ENCODE peak calls at places on chromosomes 11 and 22, in six cellular contexts. P, T, C, V, O and J are unnamed samples.

GRCh38 chr22:19448739-19449421 is 1.4 kb upstream of the C22orf39 start:
- DNase-seq in C (no peak), O (no peak), V (no peak), P (peak; percentile 81), T (no peak), J (no peak)

GRCh38 chr11:82899191-82899820 is 924 bp downstream of the PRCP start:
- DNase-seq in O (no peak), T (peak; percentile 48), P (no peak), V (no peak), C (no peak), J (no peak)

GRCh38 chr22:37465721-37466120 is 20.5 kb downstream of the MFNG start:
- DNase-seq in C (no peak), P (no peak), O (no peak), V (no peak), T (no peak), J (no peak)

GRCh38 chr11:81658722-81659121 is 1074.9 kb downstream of the FAM181B start:
- DNase-seq in V (no peak), P (no peak), T (no peak), O (no peak), C (peak; percentile 16), J (no peak)

GRCh38 chr22:37569921-37570660 is 9.8 kb downstream of the LGALS2 start:
- DNase-seq in O (no peak), V (no peak), P (no peak), C (no peak), T (no peak), J (peak; percentile 79)

GRCh38 chr22:37021710-37022482 is 2.4 kb downstream of the MPST start:
- DNase-seq in V (no peak), O (no peak), C (peak; percentile 50), T (peak; percentile 52), P (no peak), J (peak; percentile 56)

GRCh38 chr11:44793350-44794090 is 66.8 kb downstream of the TSPAN18 start:
- DNase-seq in P (no peak), T (no peak), V (no peak), O (no peak), C (peak; percentile 49), J (no peak)

GRCh38 chr22:24432059-24432853 is 4.9 kb downstream of the ADORA2A start:
- DNase-seq in P (peak; percentile 89), O (peak; percentile 71), C (peak; percentile 75), T (peak; percentile 38), V (peak; percentile 73), J (peak; percentile 68)

GRCh38 chr22:35219012-35219411 is 38.3 kb upstream of the HMGXB4 start:
- DNase-seq in C (peak; percentile 20), O (no peak), V (no peak), T (no peak), P (no peak), J (no peak)

GRCh38 chr11:7533199-7534029 is 19.6 kb downstream of the PPFIBP2 start:
- DNase-seq in V (no peak), O (no peak), T (no peak), C (no peak), P (no peak), J (no peak)

GRCh38 chr22:47769652-47770051 is 1007.2 kb downstream of the TBC1D22A start:
- DNase-seq in O (no peak), T (no peak), C (no peak), P (peak; percentile 53), V (no peak), J (no peak)

GRCh38 chr11:82765466-82766034 is 31.9 kb upstream of the FAM181B start:
- DNase-seq in V (no peak), O (no peak), T (no peak), P (no peak), C (no peak), J (no peak)

GRCh38 chr11:47991266-47991830 is 11.0 kb downstream of the PTPRJ start:
- DNase-seq in C (no peak), V (no peak), T (peak; percentile 31), P (no peak), O (no peak), J (no peak)

GRCh38 chr11:12100886-12101285 is 9.5 kb upstream of the MICAL2 start:
- DNase-seq in C (no peak), O (peak; percentile 42), T (no peak), V (no peak), P (peak; percentile 91), J (no peak)

GRCh38 chr22:41681616-41682015 is 7.1 kb downstream of the SNU13 start:
- DNase-seq in P (no peak), T (peak; percentile 29), C (no peak), O (no peak), V (no peak), J (no peak)
- H3K4me3 ChIP-seq in P (no peak overlapping the region), T (peak overlapping the region; percentile 73), C (peak overlapping the region; percentile 80), O (no peak overlapping the region), V (peak overlapping the region; percentile 44), J (peak overlapping the region; percentile 67)

DNA sequence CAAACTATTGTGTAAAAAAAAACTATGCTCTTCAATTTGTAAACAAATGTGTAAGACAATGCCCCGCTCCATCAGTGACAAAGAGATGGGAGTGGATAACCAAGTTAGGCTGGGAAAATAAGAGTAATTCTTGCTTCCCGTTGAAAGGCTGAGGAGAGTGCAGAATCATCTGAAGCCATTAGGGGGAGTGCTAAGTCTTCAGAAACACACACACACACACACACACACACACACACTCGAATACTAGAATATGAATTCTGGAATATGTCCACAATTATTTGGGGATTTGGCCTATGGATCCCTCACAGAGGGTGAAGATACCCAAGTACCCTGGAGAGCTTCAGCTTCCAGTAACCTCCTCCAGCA is 27.8 kb upstream of the ROBO3 start:
- DNase-seq in V (no peak), T (no peak), P (no peak), C (peak; percentile 93), O (no peak), J (no peak)
- H3K4me3 ChIP-seq in V (no peak overlapping the region), T (no peak overlapping the region), P (no peak overlapping the region), C (no peak overlapping the region), O (no peak overlapping the region), J (no peak overlapping the region)

DNA sequence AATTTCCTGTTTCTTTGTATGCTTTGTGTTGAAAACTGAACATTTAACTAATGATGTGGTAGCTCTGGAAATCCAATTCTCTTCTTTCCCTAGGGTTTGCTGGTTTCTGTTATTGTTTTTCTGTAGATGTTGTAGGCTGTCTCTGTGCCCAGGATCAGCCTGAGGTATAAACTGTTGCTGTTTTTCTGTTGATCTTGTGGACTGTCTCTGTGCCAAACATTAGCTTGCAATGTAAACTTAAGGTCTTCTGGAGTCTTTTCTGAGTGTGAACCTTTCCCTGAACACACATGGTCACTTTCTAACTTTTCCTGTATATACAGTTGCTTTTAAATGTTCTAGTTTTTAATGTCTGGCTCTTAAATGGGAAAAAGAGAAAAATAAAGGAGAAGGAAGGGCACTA is 5.8 kb upstream of the TSKU start:
- DNase-seq in T (no peak), P (no peak), V (no peak), C (no peak), O (no peak), J (no peak)
- H3K4me3 ChIP-seq in T (no peak overlapping the region), P (no peak overlapping the region), V (no peak overlapping the region), C (no peak overlapping the region), O (no peak overlapping the region), J (no peak overlapping the region)

DNA sequence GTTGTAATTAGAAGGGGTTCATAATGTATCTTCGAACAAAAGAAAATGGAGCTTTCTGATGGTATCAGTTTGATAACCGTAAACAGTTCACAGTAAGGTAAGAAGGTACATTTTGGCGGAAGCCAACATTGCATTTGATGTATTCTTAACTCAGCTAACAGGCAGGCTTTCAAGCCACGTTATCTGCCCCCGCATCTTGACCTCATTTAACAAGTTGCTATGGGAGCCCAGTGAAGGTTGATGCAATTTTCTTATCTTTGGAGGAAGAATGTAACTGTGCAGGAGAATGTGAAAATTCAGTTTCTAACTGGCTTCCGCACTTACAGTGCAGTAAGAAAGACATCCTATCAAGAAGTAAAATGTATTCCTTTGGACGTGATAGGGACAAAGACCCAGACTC is 110.6 kb downstream of the ETS1 start:
- DNase-seq in O (no peak), P (no peak), T (peak; percentile 89), C (peak; percentile 83), V (no peak), J (peak; percentile 83)
- H3K4me3 ChIP-seq in O (no peak overlapping the region), P (no peak overlapping the region), T (peak overlapping the region; percentile 19), C (no peak overlapping the region), V (no peak overlapping the region), J (no peak overlapping the region)

DNA sequence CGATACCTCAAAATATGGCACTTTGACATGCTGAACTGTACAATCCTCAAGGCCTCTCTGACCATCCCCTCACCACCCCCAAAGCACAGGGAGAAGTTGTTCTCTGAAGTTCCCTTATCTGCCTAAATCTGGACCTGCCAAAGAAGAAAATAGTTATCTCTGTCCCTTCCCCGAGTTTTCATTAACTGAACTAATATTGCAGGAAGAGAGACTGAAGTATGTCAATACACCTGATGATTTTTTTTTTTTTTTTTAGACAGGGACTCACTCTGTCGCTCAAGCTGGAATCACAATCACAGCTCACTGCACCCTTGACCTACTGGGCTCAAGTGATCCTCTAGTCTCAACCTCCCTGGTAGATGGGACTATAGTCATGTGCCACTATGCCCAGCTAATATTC is 75.0 kb downstream of the SIK3 start:
- DNase-seq in C (no peak), O (no peak), T (no peak), P (no peak), V (no peak), J (no peak)
- H3K4me3 ChIP-seq in C (no peak overlapping the region), O (no peak overlapping the region), T (no peak overlapping the region), P (no peak overlapping the region), V (no peak overlapping the region), J (no peak overlapping the region)

GRCh38 chr11:69463181-69463891 is 18.1 kb upstream of the LINC01488 start:
- DNase-seq in O (peak; percentile 75), V (peak; percentile 41), P (no peak), C (peak; percentile 77), T (no peak), J (no peak)
- H3K4me3 ChIP-seq in O (no peak overlapping the region), V (no peak overlapping the region), P (no peak overlapping the region), C (no peak overlapping the region), T (no peak overlapping the region), J (no peak overlapping the region)

GRCh38 chr11:46534713-46535112 is 59.1 kb downstream of the AMBRA1 start:
- DNase-seq in T (no peak), C (no peak), V (no peak), O (no peak), P (no peak), J (no peak)

GRCh38 chr11:46533396-46534110 is 60.3 kb downstream of the AMBRA1 start:
- DNase-seq in V (no peak), P (no peak), C (no peak), T (no peak), O (no peak), J (no peak)

GRCh38 chr11:46535688-46536087 is 58.1 kb downstream of the AMBRA1 start:
- DNase-seq in C (no peak), P (no peak), V (no peak), O (no peak), T (no peak), J (no peak)

GRCh38 chr11:46537851-46538295 is 56.0 kb downstream of the AMBRA1 start:
- DNase-seq in P (peak; percentile 89), T (peak; percentile 62), O (peak; percentile 56), C (peak; percentile 85), V (peak; percentile 54), J (peak; percentile 37)

GRCh38 chr11:46537121-46537520 is 56.7 kb downstream of the AMBRA1 start:
- DNase-seq in P (no peak), V (no peak), C (no peak), T (no peak), O (no peak), J (no peak)
- H3K4me3 ChIP-seq in P (no peak overlapping the region), V (no peak overlapping the region), C (no peak overlapping the region), T (no peak overlapping the region), O (no peak overlapping the region), J (no peak overlapping the region)

DNA sequence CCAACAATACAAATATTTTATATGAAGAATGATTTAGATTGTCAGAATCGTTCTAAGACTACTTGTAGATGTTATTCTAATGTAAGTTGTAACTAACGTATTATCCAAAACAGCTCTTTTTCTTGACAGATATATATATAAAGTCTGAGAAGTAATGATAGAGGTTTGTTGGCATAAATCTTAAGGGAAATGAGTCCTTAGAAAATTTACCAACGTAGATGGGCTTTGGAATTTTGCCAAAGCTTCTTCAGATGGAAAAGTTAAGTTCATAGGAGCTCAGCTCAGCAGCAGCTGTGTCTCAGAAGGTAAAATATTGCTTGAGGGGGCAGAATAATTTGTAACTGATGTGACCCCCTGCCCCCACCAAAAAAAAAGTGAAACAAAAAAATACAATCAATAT is 66.7 kb downstream of the BID start:
- DNase-seq in P (no peak), C (peak; percentile 51), T (no peak), V (no peak), O (no peak), J (no peak)
- H3K4me3 ChIP-seq in P (no peak overlapping the region), C (peak overlapping the region; percentile 50), T (no peak overlapping the region), V (no peak overlapping the region), O (no peak overlapping the region), J (no peak overlapping the region)